ENCODE peak calls at places on chromosomes 3 and 15, in six cellular contexts. M, T, H, U, E and V are unnamed samples.

GRCh38 chr3:22012471-22012870 is 261.5 kb upstream of the ZNF385D start:
- DNase-seq in M (no peak), E (no peak), T (no peak), H (peak), U (no peak), V (no peak)

GRCh38 chr15:38885001-38885400 is 320.4 kb upstream of the RASGRP1 start:
- DNase-seq in E (no peak), H (peak), M (peak), U (peak), T (no peak), V (no peak)

GRCh38 chr15:34239151-34239761 is 14.4 kb downstream of the EMC4 start:
- DNase-seq in U (peak), T (no peak), M (peak), E (no peak), H (peak), V (no peak)

GRCh38 chr15:52289629-52290081 is 5.9 kb downstream of the MYO5C start:
- DNase-seq in H (no peak), M (peak), U (no peak), E (no peak), T (no peak), V (no peak)

GRCh38 chr15:45088801-45089711 is 24.9 kb downstream of the DUOX2 start:
- DNase-seq in H (peak), U (no peak), T (no peak), E (no peak), M (no peak), V (no peak)

GRCh38 chr15:41814534-41814933 is 13.4 kb upstream of the JMJD7 start:
- DNase-seq in U (no peak), E (no peak), H (no peak), T (no peak), M (no peak), V (no peak)

GRCh38 chr3:10244004-10244403 is 4.3 kb upstream of the TATDN2 start:
- DNase-seq in U (no peak), M (no peak), E (no peak), H (no peak), T (no peak), V (no peak)

GRCh38 chr3:55406666-55407425 is 80.3 kb downstream of the WNT5A start:
- DNase-seq in E (no peak), U (peak), T (no peak), M (no peak), H (peak), V (no peak)

GRCh38 chr15:28996289-28996688 is 110.5 kb downstream of the APBA2 start:
- DNase-seq in U (no peak), M (no peak), T (no peak), E (no peak), H (no peak), V (no peak)

GRCh38 chr3:30948436-30948835 is 54.0 kb upstream of the GADL1 start:
- DNase-seq in U (no peak), M (no peak), T (no peak), H (no peak), E (no peak), V (no peak)

GRCh38 chr3:106728315-106728821 is 648.9 kb upstream of the CCDC54 start:
- DNase-seq in U (peak), T (no peak), H (peak), E (no peak), M (peak), V (no peak)

GRCh38 chr3:139128803-139129202 is 84.1 kb upstream of the PRR23C start:
- DNase-seq in T (no peak), E (no peak), U (peak), M (no peak), H (peak), V (no peak)

GRCh38 chr15:64883997-64884511 is 27.6 kb upstream of the ANKDD1A start:
- DNase-seq in M (peak), U (peak), E (peak), T (peak), H (peak), V (no peak)

GRCh38 chr15:47846128-47846868 is 129.0 kb downstream of the SEMA6D start:
- DNase-seq in E (no peak), H (no peak), U (no peak), T (no peak), M (no peak), V (no peak)

GRCh38 chr3:184320099-184320445 is 5.7 kb downstream of the EIF4G1 start:
- DNase-seq in E (no peak), M (peak), U (peak), T (peak), H (peak), V (no peak)

GRCh38 chr3:30989266-30989799 is 94.9 kb upstream of the GADL1 start:
- DNase-seq in T (no peak), M (no peak), H (no peak), E (no peak), U (no peak), V (no peak)

GRCh38 chr3:69740103-69741021 is 1.1 kb downstream of the MITF start:
- DNase-seq in H (no peak), E (peak), M (no peak), U (no peak), T (no peak), V (peak)

GRCh38 chr3:161069441-161070251 is 35.5 kb downstream of the B3GALNT1 start:
- DNase-seq in M (peak), T (no peak), U (peak), H (peak), E (no peak), V (no peak)

GRCh38 chr3:41244620-41245336 is 45.5 kb downstream of the CTNNB1 start:
- DNase-seq in M (no peak), U (no peak), H (no peak), T (no peak), E (no peak), V (no peak)

GRCh38 chr15:57234156-57234555 is 142.1 kb upstream of the CGNL1 start:
- DNase-seq in U (no peak), E (no peak), T (no peak), H (no peak), M (no peak), V (no peak)

GRCh38 chr15:40105517-40106202 is 3.0 kb downstream of the BMF start:
- DNase-seq in M (no peak), U (no peak), E (no peak), T (no peak), H (no peak), V (no peak)

GRCh38 chr15:83066761-83067637 is at the start of gene BTBD1:
- DNase-seq in H (peak), U (peak), M (peak), E (peak), T (peak), V (peak)

GRCh38 chr15:81265944-81266775 is 57.8 kb downstream of the STARD5 start:
- DNase-seq in U (peak), E (peak), T (peak), H (peak), M (peak), V (peak)

GRCh38 chr3:100254168-100254777 is 6.5 kb upstream of the TBC1D23 start:
- DNase-seq in H (peak), U (peak), M (peak), T (no peak), E (peak), V (peak)

GRCh38 chr3:136713961-136714514 is 38.1 kb downstream of the STAG1 start:
- DNase-seq in E (no peak), H (no peak), M (no peak), U (no peak), T (no peak), V (no peak)

GRCh38 chr3:157794771-157795170 is 291.6 kb upstream of the VEPH1 start:
- DNase-seq in U (peak), E (no peak), T (no peak), H (peak), M (no peak), V (no peak)

GRCh38 chr15:70334286-70334685 is 236.6 kb upstream of the TLE3 start:
- DNase-seq in T (no peak), M (no peak), H (no peak), E (no peak), U (no peak), V (no peak)

GRCh38 chr15:81293728-81294500 is 30.0 kb downstream of the STARD5 start:
- DNase-seq in M (no peak), T (no peak), E (no peak), H (no peak), U (no peak), V (no peak)

GRCh38 chr15:90915808-90916440 is 12.8 kb downstream of the MAN2A2 start:
- DNase-seq in H (no peak), U (no peak), M (no peak), T (no peak), E (no peak), V (no peak)

GRCh38 chr3:160921020-160921635 is 165.1 kb downstream of the PPM1L start:
- DNase-seq in E (peak), M (peak), U (peak), T (no peak), H (peak), V (peak)

GRCh38 chr3:70358978-70359580 is 46.6 kb upstream of the MDFIC2 start:
- DNase-seq in T (no peak), H (peak), U (peak), E (no peak), M (peak), V (no peak)

GRCh38 chr15:74182131-74182530 is 8.6 kb downstream of the ISLR start:
- DNase-seq in H (no peak), U (no peak), E (no peak), M (no peak), T (no peak), V (peak)

GRCh38 chr15:41849861-41850260 is 11.2 kb downstream of the PLA2G4B start:
- DNase-seq in U (no peak), T (no peak), H (no peak), E (no peak), M (no peak), V (no peak)

GRCh38 chr3:66036586-66037061 is 2.1 kb downstream of the MAGI1 start:
- DNase-seq in U (no peak), M (no peak), H (no peak), T (no peak), E (peak), V (no peak)

DNA sequence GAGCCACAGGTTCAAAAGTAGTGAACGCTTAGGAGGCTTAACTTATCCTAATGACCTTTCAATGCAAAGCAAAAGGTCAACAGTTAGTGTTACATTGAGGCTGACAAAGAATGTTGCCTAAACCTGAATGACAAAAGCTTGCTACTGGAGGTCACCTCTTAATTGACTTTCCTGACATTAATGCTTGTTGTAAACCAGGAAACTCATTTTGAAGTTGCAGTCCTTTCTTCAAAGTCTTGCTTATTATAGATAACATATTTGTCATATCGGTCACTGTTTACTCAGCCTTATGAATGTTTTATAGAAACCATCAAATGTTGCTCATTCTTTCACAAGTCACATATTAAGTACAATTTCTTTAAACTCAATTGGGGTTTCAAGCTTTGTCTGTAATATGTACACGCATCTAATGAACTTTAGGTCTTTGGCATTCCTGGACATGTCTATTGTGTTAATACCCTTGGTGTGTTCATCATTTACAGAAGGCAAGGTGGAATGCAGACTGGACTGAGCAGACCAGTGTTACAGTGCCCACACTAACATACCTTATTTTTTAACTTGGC is 488.2 kb upstream of the NECTIN3 start:
- DNase-seq in E (no peak), H (peak), U (peak), M (peak), T (no peak), V (no peak)
- TF ChIP-seq CTCF in E (no peak), H (no peak), U (no peak), M (no peak), T (no peak), V (no peak)

DNA sequence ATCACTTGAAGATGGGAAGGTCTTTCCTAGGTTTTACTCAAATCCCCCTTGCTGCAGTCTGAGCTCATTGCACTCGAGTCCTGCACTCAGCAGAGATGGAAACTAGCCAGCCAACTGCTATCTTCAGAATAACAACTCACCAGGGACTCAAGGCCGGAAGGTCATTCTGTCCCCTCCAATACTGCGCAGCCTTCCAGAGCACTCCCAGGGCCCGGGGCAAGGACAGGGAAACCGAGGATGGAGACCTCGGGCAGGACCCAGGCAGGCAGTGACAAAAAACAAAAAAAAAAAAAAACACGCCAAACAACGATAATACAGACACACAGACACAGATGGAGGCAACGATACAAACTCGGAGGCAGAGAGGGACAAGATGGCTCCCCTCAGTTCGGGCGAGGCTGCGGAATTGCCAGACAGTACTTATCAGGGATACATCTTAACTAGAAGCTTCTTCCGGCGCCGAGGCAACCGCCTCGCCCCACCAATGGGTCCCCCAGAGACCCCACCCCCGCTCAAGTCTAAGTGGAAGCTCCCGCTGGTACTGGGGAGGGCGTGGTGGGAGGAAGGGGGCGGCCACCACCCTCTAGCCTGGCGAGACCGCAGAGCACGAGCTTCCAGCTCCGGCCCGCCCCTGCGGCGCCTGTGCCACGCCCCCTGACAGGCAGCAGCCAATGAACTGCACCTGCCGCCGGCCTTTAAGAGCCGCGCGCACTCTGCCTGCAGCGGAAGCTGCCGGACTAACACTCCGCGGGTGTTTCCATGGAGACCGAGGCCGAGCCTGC is 7.0 kb upstream of the MAP1A start:
- DNase-seq in E (peak), M (peak), U (peak), T (peak), H (peak), V (peak)
- TF ChIP-seq CTCF in E (peak), M (no peak), U (peak), T (no peak), H (peak), V (peak)

GRCh38 chr3:168647582-168647981 is 551.9 kb upstream of the GOLIM4 start:
- DNase-seq in U (no peak), E (no peak), H (no peak), T (no peak), M (no peak), V (no peak)
- TF ChIP-seq CTCF in U (no peak), E (no peak), H (no peak), T (no peak), M (no peak), V (no peak)

DNA sequence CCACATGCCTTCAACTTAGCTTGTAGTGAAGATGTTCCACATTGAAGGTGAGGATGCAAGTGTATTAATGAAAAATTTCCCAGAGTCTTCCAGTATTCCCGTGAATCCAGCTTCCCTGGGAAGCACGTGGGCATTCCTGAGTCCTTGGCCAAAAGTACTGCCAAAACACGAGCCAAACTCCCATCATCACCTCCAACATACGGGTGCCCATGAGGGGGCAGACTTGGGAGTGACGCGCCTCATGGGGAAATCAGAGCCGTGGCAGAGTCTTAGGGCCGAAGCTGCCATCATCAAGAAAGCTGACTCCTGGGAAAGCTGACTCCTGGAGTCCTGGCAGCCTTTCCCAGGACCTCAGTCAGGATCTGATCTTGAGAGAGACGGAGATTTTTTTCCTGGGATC is 20.1 kb upstream of the TM2D3 start:
- DNase-seq in U (no peak), T (no peak), H (peak), M (no peak), E (peak), V (no peak)
- TF ChIP-seq CTCF in U (no peak), T (no peak), H (no peak), M (no peak), E (peak), V (no peak)

DNA sequence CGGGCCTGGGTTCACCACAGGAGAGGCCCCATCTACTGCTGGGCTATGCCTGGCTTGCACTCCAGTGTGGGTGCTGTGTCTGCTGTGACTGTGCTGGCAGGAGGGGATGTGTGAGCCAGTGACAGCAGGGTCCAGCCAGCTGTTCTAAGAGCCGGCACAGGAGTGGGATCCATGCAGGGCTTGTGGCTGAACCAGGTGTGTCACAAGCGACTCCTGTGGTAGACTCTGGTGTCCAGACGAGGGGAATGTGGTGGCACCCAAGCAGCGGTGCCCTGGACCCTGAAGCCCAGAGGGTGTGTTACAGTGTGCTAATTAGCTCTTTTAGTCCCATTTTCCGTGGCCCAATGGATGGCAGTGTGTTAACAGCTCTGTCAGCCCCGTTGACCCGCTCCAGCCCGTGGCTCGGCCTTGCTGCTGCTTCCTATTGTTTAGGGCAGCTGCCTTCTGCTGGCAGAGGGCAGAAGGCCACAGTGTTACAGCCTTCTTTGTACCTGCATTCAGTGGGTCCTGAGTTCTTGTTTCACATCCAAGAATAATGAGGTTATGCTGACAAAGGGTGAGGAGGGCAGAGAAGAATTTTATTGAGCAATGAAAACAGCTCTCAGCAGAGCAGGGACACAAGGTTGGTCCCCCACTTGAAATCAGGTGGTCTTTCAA is 78.5 kb upstream of the RNU6-1 start:
- DNase-seq in T (no peak), U (no peak), H (no peak), E (peak), M (no peak), V (peak)
- TF ChIP-seq CTCF in T (no peak), U (no peak), H (no peak), E (no peak), M (no peak), V (no peak)

GRCh38 chr3:113339616-113340244 is 101.6 kb downstream of the CFAP44 start:
- DNase-seq in M (no peak), T (no peak), H (no peak), E (peak), U (no peak), V (no peak)
- TF ChIP-seq CTCF in M (peak), T (no peak), H (peak), E (peak), U (peak), V (no peak)

DNA sequence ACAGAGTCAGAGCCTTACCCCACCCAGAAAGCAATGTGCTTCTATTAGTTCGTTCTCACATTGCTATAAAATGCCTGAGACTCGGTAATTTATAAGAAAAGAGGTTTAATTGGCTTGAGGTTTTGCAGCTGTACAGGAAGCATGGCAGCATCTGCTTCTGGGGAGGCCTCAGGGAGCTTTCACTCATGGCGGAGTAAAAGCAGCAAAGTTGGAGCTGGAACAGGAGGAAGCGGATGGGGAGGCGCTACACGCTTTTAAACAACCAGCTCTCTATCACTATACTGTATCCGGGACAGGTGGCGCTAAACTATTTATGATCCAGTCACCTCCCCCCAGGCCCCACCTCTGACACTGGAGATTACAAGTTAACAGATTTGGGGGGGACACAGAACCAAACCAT is 176.3 kb upstream of the BHLHE40 start:
- DNase-seq in E (no peak), H (no peak), T (no peak), U (no peak), M (no peak), V (no peak)
- TF ChIP-seq CTCF in E (no peak), H (no peak), T (no peak), U (no peak), M (no peak), V (no peak)

GRCh38 chr3:47134311-47134710 is 29.6 kb downstream of the SETD2 start:
- DNase-seq in M (no peak), E (no peak), H (no peak), T (no peak), U (no peak), V (no peak)
- TF ChIP-seq CTCF in M (no peak), E (no peak), H (no peak), T (no peak), U (no peak), V (no peak)

DNA sequence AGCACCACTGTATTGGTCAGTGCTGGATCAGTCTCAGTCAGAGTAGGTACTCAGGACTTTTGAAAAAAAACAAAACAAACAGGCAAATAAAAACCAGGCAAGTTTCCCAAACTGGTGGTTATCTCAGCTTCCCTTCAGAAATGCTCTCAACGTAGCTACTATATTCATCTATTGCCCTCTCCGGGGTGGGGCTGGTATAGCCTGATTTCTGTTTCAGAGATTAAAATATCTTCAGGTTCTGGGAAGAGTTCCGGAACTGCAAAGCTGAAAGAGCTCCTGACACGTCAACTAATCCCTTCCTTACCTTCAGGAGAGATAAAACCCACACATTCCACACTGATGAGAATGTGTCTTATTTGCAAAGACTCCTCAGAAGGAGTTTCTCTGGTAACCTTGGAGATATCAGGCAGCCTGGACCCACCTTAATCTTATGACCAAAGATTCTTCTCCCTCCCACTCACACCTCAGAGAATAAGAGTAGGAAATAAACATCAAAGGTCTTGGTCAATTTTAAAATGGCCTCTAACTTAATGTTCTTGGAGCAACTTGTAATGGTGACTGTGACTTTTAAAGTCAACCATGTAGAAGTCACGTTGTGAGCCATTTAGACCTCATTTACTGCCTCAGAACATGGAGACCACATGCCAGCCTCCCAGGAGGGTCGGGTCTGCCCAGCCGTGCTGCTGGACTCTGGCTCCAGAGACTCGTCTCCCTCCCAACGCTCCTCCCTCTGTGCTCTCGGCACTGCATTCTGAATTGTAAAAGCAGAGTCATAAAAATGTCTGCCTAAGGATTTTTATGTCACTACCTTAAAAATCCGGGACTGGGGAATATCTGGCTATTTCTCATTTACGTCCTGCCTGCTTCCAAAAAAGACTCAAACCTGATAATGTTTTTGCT is 53.8 kb downstream of the CDCP1 start:
- DNase-seq in M (peak), E (no peak), T (no peak), H (peak), U (peak), V (no peak)
- TF ChIP-seq CTCF in M (no peak), E (no peak), T (no peak), H (no peak), U (peak), V (no peak)